ENCODE peak calls at places on chromosomes 5 and 9, in nine cellular contexts. J is GM19239; Q is colonic mucosa; F is activated naive CD4-positive, alpha-beta T cell; W is psoas muscle; I is cardiac fibroblast; C is skeletal muscle cell; A is ecto neural progenitor cell; M is Peyer's patch. S is an unnamed sample.

GRCh38 chr9:2269778-2270177 is 254.6 kb downstream of the SMARCA2 start:
- DNase-seq in J (no peak), Q (no peak), F (no peak), W (no peak), I (no peak), C (no peak), A (no peak), M (no peak), S (no peak)

GRCh38 chr5:78509884-78510769 is 138.4 kb downstream of the LHFPL2 start:
- DNase-seq in J (peak), Q (peak), F (no peak), W (peak), I (no peak), C (no peak), A (peak), M (peak), S (peak)

GRCh38 chr5:120901199-120901598 is 437.1 kb downstream of the PRR16 start:
- DNase-seq in J (no peak), Q (no peak), F (no peak), W (no peak), I (no peak), C (no peak), A (no peak), M (no peak), S (no peak)

GRCh38 chr5:135545115-135545514 is 9.4 kb upstream of the NEUROG1 start:
- DNase-seq in J (no peak), Q (no peak), F (no peak), W (no peak), I (no peak), C (no peak), A (peak), M (no peak), S (no peak)

GRCh38 chr9:109779711-109780452 is at the start of gene PALM2AKAP2:
- DNase-seq in J (no peak), Q (peak), F (no peak), W (peak), I (peak), C (no peak), A (peak), M (peak), S (peak)

GRCh38 chr5:15983392-15983791 is 196.2 kb downstream of the MARCHF11 start:
- DNase-seq in J (no peak), Q (no peak), F (no peak), W (no peak), I (no peak), C (no peak), A (no peak), M (no peak), S (no peak)

GRCh38 chr9:119318371-119318770 is 50.9 kb downstream of the BRINP1 start:
- DNase-seq in J (no peak), Q (no peak), F (no peak), W (no peak), I (no peak), C (no peak), A (no peak), M (no peak), S (no peak)

GRCh38 chr5:68285857-68286611 is 70.5 kb downstream of the PIK3R1 start:
- DNase-seq in J (no peak), Q (peak), F (no peak), W (no peak), I (peak), C (no peak), A (no peak), M (no peak), S (peak)

GRCh38 chr9:16689352-16689938 is 181.0 kb downstream of the BNC2 start:
- DNase-seq in J (no peak), Q (no peak), F (no peak), W (peak), I (peak), C (no peak), A (no peak), M (no peak), S (no peak)

GRCh38 chr5:173294673-173295320 is 33.4 kb downstream of the STC2 start:
- DNase-seq in J (no peak), Q (no peak), F (no peak), W (no peak), I (no peak), C (no peak), A (no peak), M (no peak), S (no peak)

GRCh38 chr5:9621379-9621903 is 8.7 kb downstream of the TAS2R1 start:
- DNase-seq in J (no peak), Q (no peak), F (no peak), W (no peak), I (peak), C (peak), A (no peak), M (no peak), S (no peak)

GRCh38 chr5:1101991-1102713 is 9.7 kb downstream of the SLC12A7 start:
- DNase-seq in J (no peak), Q (no peak), F (no peak), W (peak), I (peak), C (no peak), A (peak), M (no peak), S (no peak)

GRCh38 chr9:7782390-7783120 is 17.0 kb downstream of the DMAC1 start:
- DNase-seq in J (no peak), Q (no peak), F (no peak), W (no peak), I (no peak), C (no peak), A (no peak), M (no peak), S (no peak)

GRCh38 chr9:115209601-115210306 is 91.8 kb upstream of the TNC start:
- DNase-seq in J (no peak), Q (no peak), F (no peak), W (no peak), I (no peak), C (no peak), A (no peak), M (no peak), S (no peak)

GRCh38 chr5:149133795-149134777 is 7.2 kb upstream of the ABLIM3 start:
- DNase-seq in J (no peak), Q (no peak), F (no peak), W (peak), I (peak), C (peak), A (no peak), M (no peak), S (no peak)

GRCh38 chr5:53035868-53036381 is 46.8 kb downstream of the ITGA2 start:
- DNase-seq in J (no peak), Q (no peak), F (no peak), W (no peak), I (no peak), C (no peak), A (no peak), M (no peak), S (peak)

GRCh38 chr5:107832746-107833145 is 162.0 kb upstream of the EFNA5 start:
- DNase-seq in J (no peak), Q (no peak), F (no peak), W (no peak), I (no peak), C (no peak), A (no peak), M (no peak), S (no peak)

GRCh38 chr9:136694163-136694864 is 7.1 kb upstream of the AGPAT2 start:
- DNase-seq in J (no peak), Q (peak), F (no peak), W (peak), I (peak), C (no peak), A (peak), M (peak), S (no peak)

GRCh38 chr9:97983524-97984187 is 515 bp downstream of the ANP32B start:
- DNase-seq in J (peak), Q (peak), F (peak), W (peak), I (peak), C (no peak), A (peak), M (peak), S (peak)

GRCh38 chr5:160694896-160695295 is 157.1 kb downstream of the ATP10B start:
- DNase-seq in J (no peak), Q (no peak), F (no peak), W (no peak), I (no peak), C (no peak), A (no peak), M (no peak), S (no peak)

GRCh38 chr9:121298689-121299112 is 30.7 kb downstream of the GSN start:
- DNase-seq in J (no peak), Q (no peak), F (no peak), W (peak), I (peak), C (no peak), A (peak), M (no peak), S (peak)

GRCh38 chr5:142360607-142361120 is 35.8 kb upstream of the SPRY4 start:
- DNase-seq in J (no peak), Q (peak), F (no peak), W (no peak), I (peak), C (peak), A (no peak), M (no peak), S (no peak)

GRCh38 chr5:147332643-147333042 is 97.8 kb downstream of the STK32A start:
- DNase-seq in J (no peak), Q (no peak), F (no peak), W (no peak), I (no peak), C (no peak), A (no peak), M (no peak), S (no peak)

GRCh38 chr9:137745541-137745991 is 126.8 kb downstream of the EHMT1 start:
- DNase-seq in J (peak), Q (no peak), F (no peak), W (peak), I (no peak), C (no peak), A (no peak), M (no peak), S (peak)

GRCh38 chr5:170092702-170093101 is 13.0 kb upstream of the FOXI1 start:
- DNase-seq in J (no peak), Q (no peak), F (no peak), W (no peak), I (no peak), C (no peak), A (no peak), M (no peak), S (no peak)

GRCh38 chr5:132790201-132790870 is 13.3 kb upstream of the SEPTIN8 start:
- DNase-seq in J (no peak), Q (no peak), F (no peak), W (no peak), I (no peak), C (no peak), A (no peak), M (no peak), S (no peak)

GRCh38 chr5:78806544-78806943 is 158.0 kb upstream of the LHFPL2 start:
- DNase-seq in J (no peak), Q (no peak), F (no peak), W (no peak), I (peak), C (peak), A (no peak), M (no peak), S (no peak)

GRCh38 chr9:138042640-138043039 is 165.1 kb downstream of the CACNA1B start:
- DNase-seq in J (no peak), Q (no peak), F (no peak), W (no peak), I (no peak), C (no peak), A (peak), M (no peak), S (no peak)

GRCh38 chr5:107670028-107670926 is 460 bp downstream of the EFNA5 start:
- DNase-seq in J (peak), Q (peak), F (no peak), W (peak), I (peak), C (no peak), A (peak), M (peak), S (peak)

GRCh38 chr9:133711428-133712220 is 26.5 kb downstream of the SARDH start:
- DNase-seq in J (no peak), Q (no peak), F (no peak), W (no peak), I (peak), C (no peak), A (no peak), M (no peak), S (no peak)

GRCh38 chr9:28801144-28801799 is 1228.0 kb upstream of the C9orf72 start:
- DNase-seq in J (no peak), Q (no peak), F (no peak), W (no peak), I (no peak), C (no peak), A (no peak), M (no peak), S (no peak)

GRCh38 chr5:54701179-54701578 is 183.6 kb downstream of the SNX18 start:
- DNase-seq in J (no peak), Q (no peak), F (no peak), W (no peak), I (peak), C (peak), A (no peak), M (no peak), S (no peak)

GRCh38 chr5:1519631-1520141 is 4.1 kb downstream of the LPCAT1 start:
- DNase-seq in J (no peak), Q (peak), F (no peak), W (peak), I (no peak), C (no peak), A (peak), M (peak), S (no peak)

GRCh38 chr9:22682536-22683392 is 236.1 kb downstream of the DMRTA1 start:
- DNase-seq in J (no peak), Q (no peak), F (no peak), W (peak), I (peak), C (peak), A (no peak), M (no peak), S (no peak)

GRCh38 chr5:163509288-163510040 is 4.0 kb downstream of the MAT2B start:
- DNase-seq in J (no peak), Q (peak), F (no peak), W (no peak), I (peak), C (peak), A (no peak), M (no peak), S (no peak)

GRCh38 chr5:159230657-159231056 is 21.3 kb upstream of the RNF145 start:
- DNase-seq in J (no peak), Q (no peak), F (no peak), W (no peak), I (no peak), C (no peak), A (no peak), M (no peak), S (no peak)

GRCh38 chr5:16934123-16934522 is 2.0 kb downstream of the MYO10 start:
- DNase-seq in J (peak), Q (peak), F (no peak), W (peak), I (peak), C (no peak), A (peak), M (peak), S (peak)

GRCh38 chr9:89364664-89365531 is 46.6 kb downstream of the SECISBP2 start:
- DNase-seq in J (no peak), Q (no peak), F (no peak), W (no peak), I (no peak), C (no peak), A (no peak), M (peak), S (no peak)

GRCh38 chr5:167653645-167654106 is 637.8 kb upstream of the WWC1 start:
- DNase-seq in J (no peak), Q (no peak), F (no peak), W (no peak), I (no peak), C (no peak), A (no peak), M (no peak), S (no peak)

GRCh38 chr5:178529080-178529479 is 61.1 kb downstream of the COL23A1 start:
- DNase-seq in J (no peak), Q (no peak), F (no peak), W (no peak), I (no peak), C (no peak), A (no peak), M (no peak), S (no peak)